ENCODE peak calls at places on chromosomes 4 and X, in five cellular contexts. One of them, this sample, is unnamed.

GRCh38 chr4:140103676-140104075 is 50.3 kb downstream of the MAML3 start:
- DNase-seq in colonic mucosa: no peak
- DNase-seq in cardiac fibroblast: peak
- DNase-seq in cardiac muscle cell: peak
- DNase-seq in fibroblast of mammary gland: peak
- DNase-seq in this sample: peak

GRCh38 chr4:168421671-168422070 is 58.6 kb downstream of the DDX60L start:
- DNase-seq in cardiac muscle cell: peak
- DNase-seq in fibroblast of mammary gland: peak
- DNase-seq in cardiac fibroblast: peak
- DNase-seq in colonic mucosa: no peak
- DNase-seq in this sample: peak

GRCh38 chr4:174696657-174697056 is 132.4 kb downstream of the GLRA3 start:
- DNase-seq in colonic mucosa: no peak
- DNase-seq in fibroblast of mammary gland: no peak
- DNase-seq in cardiac fibroblast: no peak
- DNase-seq in cardiac muscle cell: peak
- DNase-seq in this sample: no peak

GRCh38 chrX:24748196-24748595 is 54.5 kb downstream of the POLA1 start:
- DNase-seq in colonic mucosa: no peak
- DNase-seq in fibroblast of mammary gland: no peak
- DNase-seq in cardiac muscle cell: no peak
- DNase-seq in cardiac fibroblast: no peak
- DNase-seq in this sample: no peak

GRCh38 chr4:154566639-154567204 is 3.9 kb downstream of the FGB start:
- DNase-seq in colonic mucosa: no peak
- DNase-seq in cardiac muscle cell: no peak
- DNase-seq in fibroblast of mammary gland: no peak
- DNase-seq in cardiac fibroblast: no peak
- DNase-seq in this sample: peak

GRCh38 chrX:51891821-51892551 is 1.4 kb upstream of the MAGED1 start:
- DNase-seq in colonic mucosa: no peak
- DNase-seq in fibroblast of mammary gland: peak
- DNase-seq in cardiac muscle cell: peak
- DNase-seq in cardiac fibroblast: peak
- DNase-seq in this sample: no peak

GRCh38 chrX:55109304-55109703 is 20.5 kb downstream of the PAGE2 start:
- DNase-seq in cardiac fibroblast: no peak
- DNase-seq in fibroblast of mammary gland: no peak
- DNase-seq in cardiac muscle cell: peak
- DNase-seq in colonic mucosa: no peak
- DNase-seq in this sample: no peak

GRCh38 chrX:118726887-118727685 is at the start of gene IL13RA1:
- DNase-seq in cardiac fibroblast: peak
- DNase-seq in fibroblast of mammary gland: peak
- DNase-seq in cardiac muscle cell: peak
- DNase-seq in colonic mucosa: peak
- DNase-seq in this sample: peak

GRCh38 chr4:154551872-154552686 is 1.9 kb upstream of the PLRG1 start:
- DNase-seq in cardiac fibroblast: peak
- DNase-seq in cardiac muscle cell: peak
- DNase-seq in colonic mucosa: peak
- DNase-seq in fibroblast of mammary gland: peak
- DNase-seq in this sample: peak

GRCh38 chr4:63742882-63743281 is 666.4 kb downstream of the TECRL start:
- DNase-seq in colonic mucosa: no peak
- DNase-seq in fibroblast of mammary gland: no peak
- DNase-seq in cardiac muscle cell: no peak
- DNase-seq in cardiac fibroblast: no peak
- DNase-seq in this sample: no peak

GRCh38 chr4:39846135-39846534 is 131.6 kb downstream of the PDS5A start:
- DNase-seq in fibroblast of mammary gland: peak
- DNase-seq in cardiac fibroblast: no peak
- DNase-seq in cardiac muscle cell: no peak
- DNase-seq in colonic mucosa: no peak
- DNase-seq in this sample: peak

DNA sequence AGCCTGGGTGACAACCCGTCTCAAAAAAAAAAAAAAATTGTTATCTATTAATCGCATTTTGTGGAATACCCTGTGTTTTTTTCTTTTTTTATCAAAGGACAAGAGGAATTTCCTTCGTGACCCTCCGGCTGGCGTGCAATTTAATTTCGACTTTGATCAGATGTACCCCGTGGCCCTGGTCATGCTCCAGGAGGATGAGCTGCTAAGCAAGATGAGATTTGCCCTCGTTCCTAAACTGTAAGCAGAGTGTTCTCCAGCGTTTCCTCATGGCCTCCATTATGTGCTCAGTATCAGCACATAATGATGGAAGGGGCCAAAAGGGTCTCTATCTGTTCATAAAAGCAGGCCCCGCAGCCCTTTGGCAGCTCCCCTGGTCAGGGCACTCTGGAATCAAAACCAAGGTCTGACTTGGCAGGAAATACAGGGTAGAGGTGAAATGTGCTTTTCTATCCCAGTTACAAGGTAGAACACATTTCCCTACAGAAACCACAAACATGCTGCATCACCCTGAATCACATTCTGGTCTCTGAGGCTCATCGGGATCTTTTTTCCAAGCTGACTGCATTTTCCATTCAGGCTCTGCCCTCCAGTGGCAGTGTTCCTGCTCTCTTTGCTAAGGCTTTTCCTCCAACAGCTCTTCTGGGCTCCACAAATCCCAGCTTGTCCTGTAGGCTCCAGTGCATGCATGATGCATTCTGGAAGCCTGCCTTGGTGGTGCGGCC is 24.4 kb downstream of the SYAP1 start:
- DNase-seq in colonic mucosa: no peak
- DNase-seq in cardiac fibroblast: peak
- DNase-seq in fibroblast of mammary gland: peak
- DNase-seq in cardiac muscle cell: peak
- DNase-seq in this sample: peak
- TF ChIP-seq CTCF in colonic mucosa: no peak
- TF ChIP-seq CTCF in cardiac fibroblast: peak
- TF ChIP-seq CTCF in fibroblast of mammary gland: peak
- TF ChIP-seq CTCF in cardiac muscle cell: peak
- TF ChIP-seq CTCF in this sample: no peak

GRCh38 chrX:73817381-73818199 is 254.6 kb downstream of the CHIC1 start:
- DNase-seq in fibroblast of mammary gland: no peak
- DNase-seq in cardiac fibroblast: no peak
- DNase-seq in cardiac muscle cell: no peak
- DNase-seq in colonic mucosa: no peak
- DNase-seq in this sample: no peak

GRCh38 chrX:73823473-73824004 is 260.5 kb downstream of the CHIC1 start:
- DNase-seq in cardiac muscle cell: no peak
- DNase-seq in cardiac fibroblast: no peak
- DNase-seq in colonic mucosa: no peak
- DNase-seq in fibroblast of mammary gland: no peak
- DNase-seq in this sample: no peak

GRCh38 chrX:73821921-73822559 is 259.0 kb downstream of the CHIC1 start:
- DNase-seq in fibroblast of mammary gland: no peak
- DNase-seq in cardiac muscle cell: no peak
- DNase-seq in colonic mucosa: no peak
- DNase-seq in cardiac fibroblast: no peak
- DNase-seq in this sample: no peak

GRCh38 chrX:73822775-73823174 is 259.8 kb downstream of the CHIC1 start:
- DNase-seq in cardiac muscle cell: no peak
- DNase-seq in colonic mucosa: no peak
- DNase-seq in fibroblast of mammary gland: no peak
- DNase-seq in cardiac fibroblast: no peak
- DNase-seq in this sample: no peak

DNA sequence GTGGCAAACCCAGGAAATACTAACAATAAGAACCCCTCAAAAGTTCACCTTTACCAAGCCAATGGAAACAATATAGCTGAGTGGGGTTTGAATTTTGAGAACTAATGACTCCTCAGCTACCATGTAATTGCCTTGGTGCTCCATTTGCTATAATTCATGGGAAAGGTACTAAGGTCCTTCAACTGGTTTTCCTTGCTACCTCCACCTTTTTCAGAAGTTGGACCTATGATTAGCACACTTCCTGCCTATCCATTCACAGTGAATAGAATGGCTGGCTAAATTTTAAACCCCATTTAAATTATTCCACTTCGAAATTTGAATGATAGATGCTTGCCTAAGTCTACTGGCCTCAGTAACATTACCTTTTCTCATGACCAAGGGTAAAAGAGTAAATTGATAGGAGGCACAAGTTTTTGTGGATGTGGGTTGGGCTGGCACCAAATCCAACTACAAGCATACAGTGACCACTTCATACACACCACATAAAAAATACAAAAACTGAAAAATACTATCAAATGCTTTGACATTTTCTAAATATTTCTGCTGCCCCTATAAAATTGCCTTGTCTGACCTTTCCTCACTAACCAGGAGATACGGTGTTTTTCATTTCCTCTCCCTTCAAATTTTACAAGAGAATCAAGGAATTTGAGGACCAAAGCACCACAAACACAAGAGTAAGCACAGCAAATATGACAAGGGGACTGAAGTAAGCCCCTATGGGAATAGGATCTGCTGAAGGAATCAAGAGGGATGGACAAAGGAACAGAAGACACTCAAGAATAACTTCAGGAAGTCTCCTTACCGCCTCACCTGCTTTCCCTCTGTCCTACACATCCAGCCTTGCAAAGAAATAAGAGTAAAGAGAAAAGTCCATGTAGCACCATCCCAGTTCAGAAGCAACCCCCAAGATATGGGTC is 255.5 kb downstream of the CHIC1 start:
- DNase-seq in colonic mucosa: no peak
- DNase-seq in cardiac muscle cell: no peak
- DNase-seq in cardiac fibroblast: no peak
- DNase-seq in fibroblast of mammary gland: no peak
- DNase-seq in this sample: no peak
- TF ChIP-seq CTCF in colonic mucosa: no peak
- TF ChIP-seq CTCF in cardiac muscle cell: no peak
- TF ChIP-seq CTCF in cardiac fibroblast: no peak
- TF ChIP-seq CTCF in fibroblast of mammary gland: no peak
- TF ChIP-seq CTCF in this sample: no peak

GRCh38 chr4:64911846-64912245 is 502.6 kb upstream of the TECRL start:
- DNase-seq in fibroblast of mammary gland: no peak
- DNase-seq in cardiac muscle cell: no peak
- DNase-seq in colonic mucosa: no peak
- DNase-seq in cardiac fibroblast: no peak
- DNase-seq in this sample: peak
- TF ChIP-seq CTCF in fibroblast of mammary gland: no peak
- TF ChIP-seq CTCF in cardiac muscle cell: no peak
- TF ChIP-seq CTCF in colonic mucosa: no peak
- TF ChIP-seq CTCF in cardiac fibroblast: no peak
- TF ChIP-seq CTCF in this sample: no peak

DNA sequence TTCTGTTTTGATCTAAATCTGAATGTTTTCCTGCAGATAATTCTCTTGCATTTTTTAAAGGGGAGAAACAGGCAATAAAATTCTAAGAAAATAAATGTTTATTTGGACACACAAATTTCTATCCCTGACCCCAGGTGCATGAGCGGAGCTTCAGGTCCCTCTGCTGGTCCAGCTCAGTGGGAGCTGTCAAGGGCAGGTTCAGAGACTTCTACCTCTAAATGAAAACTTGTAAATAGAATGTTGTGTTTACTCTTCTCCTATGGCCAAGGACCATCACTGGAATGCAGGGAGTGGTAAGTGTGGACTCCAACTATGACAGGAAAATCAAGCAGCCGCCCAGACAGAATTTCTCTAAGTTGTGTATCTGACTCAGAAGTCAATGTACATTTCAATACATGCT is 148.6 kb upstream of the TTC29 start:
- DNase-seq in cardiac fibroblast: no peak
- DNase-seq in fibroblast of mammary gland: no peak
- DNase-seq in cardiac muscle cell: no peak
- DNase-seq in colonic mucosa: no peak
- DNase-seq in this sample: peak
- TF ChIP-seq CTCF in cardiac fibroblast: peak
- TF ChIP-seq CTCF in fibroblast of mammary gland: no peak
- TF ChIP-seq CTCF in cardiac muscle cell: no peak
- TF ChIP-seq CTCF in colonic mucosa: no peak
- TF ChIP-seq CTCF in this sample: no peak

GRCh38 chr4:126582737-126583136 is 1050.0 kb upstream of the INTU start:
- DNase-seq in colonic mucosa: no peak
- DNase-seq in fibroblast of mammary gland: peak
- DNase-seq in cardiac fibroblast: no peak
- DNase-seq in cardiac muscle cell: no peak
- DNase-seq in this sample: peak
- TF ChIP-seq CTCF in colonic mucosa: no peak
- TF ChIP-seq CTCF in fibroblast of mammary gland: peak
- TF ChIP-seq CTCF in cardiac fibroblast: peak
- TF ChIP-seq CTCF in cardiac muscle cell: peak
- TF ChIP-seq CTCF in this sample: no peak

This sample was measured in MCF 10A.